ENCODE peak calls at places on chromosomes 5 and 9, in four cellular contexts. H is fibroblast of lung, Y is hepatocyte, W is upper lobe of right lung. B is an unnamed sample. For H3K27me3, the result is how much of the 10 kb centered on the place peaks cover.

GRCh38 chr9:36796671-36797419 is 224.2 kb downstream of the MELK start:
- DNase-seq in H (no peak), Y (no peak), W (no peak), B (no peak)

GRCh38 chr9:116154334-116154975 is 864 bp downstream of the PAPPA start:
- DNase-seq in H (no peak), Y (peak), W (peak), B (no peak)

GRCh38 chr9:14057347-14058077 is 256.4 kb downstream of the NFIB start:
- DNase-seq in H (no peak), Y (no peak), W (no peak), B (no peak)

GRCh38 chr5:74314906-74315305 is 325.6 kb downstream of the ENC1 start:
- DNase-seq in H (peak), Y (no peak), W (no peak), B (no peak)

GRCh38 chr5:61771062-61771461 is 439.0 kb downstream of the ZSWIM6 start:
- DNase-seq in H (no peak), Y (no peak), W (no peak), B (no peak)

GRCh38 chr5:150836703-150837102 is 9.6 kb upstream of the IRGM start:
- DNase-seq in H (no peak), Y (no peak), W (no peak), B (no peak)

GRCh38 chr9:75672478-75672877 is 218.0 kb upstream of the PCSK5 start:
- DNase-seq in H (no peak), Y (no peak), W (no peak), B (no peak)

GRCh38 chr9:38339087-38339486 is 53.4 kb upstream of the ALDH1B1 start:
- DNase-seq in H (peak), Y (no peak), W (no peak), B (no peak)

GRCh38 chr5:137921931-137922330 is 32.7 kb downstream of the PKD2L2 start:
- DNase-seq in H (peak), Y (no peak), W (no peak), B (no peak)

GRCh38 chr5:149280124-149280523 is 8.5 kb downstream of the AFAP1L1 start:
- DNase-seq in H (no peak), Y (no peak), W (no peak), B (no peak)

GRCh38 chr5:69364414-69364813 is 4.9 kb downstream of the AK6 start:
- DNase-seq in H (no peak), Y (peak), W (no peak), B (no peak)

GRCh38 chr5:19917588-19917987 is 70.4 kb downstream of the CDH18 start:
- DNase-seq in H (no peak), Y (no peak), W (no peak), B (no peak)

GRCh38 chr5:93607367-93608258 is 24.6 kb downstream of the NR2F1 start:
- DNase-seq in H (peak), Y (peak), W (no peak), B (no peak)

GRCh38 chr9:134264169-134264568 is 62.1 kb upstream of the RXRA start:
- DNase-seq in H (no peak), Y (no peak), W (no peak), B (no peak)

GRCh38 chr9:134266418-134266817 is 59.8 kb upstream of the RXRA start:
- DNase-seq in H (no peak), Y (no peak), W (no peak), B (no peak)

GRCh38 chr9:134268308-134268724 is 57.9 kb upstream of the RXRA start:
- DNase-seq in H (no peak), Y (no peak), W (no peak), B (no peak)

GRCh38 chr9:134265078-134265477 is 61.2 kb upstream of the RXRA start:
- DNase-seq in H (no peak), Y (no peak), W (no peak), B (no peak)

GRCh38 chr9:134267305-134268265 is 58.7 kb upstream of the RXRA start:
- DNase-seq in H (no peak), Y (no peak), W (no peak), B (no peak)
- TF ChIP-seq CTCF in H (no peak), Y (peak), W (no peak), B (no peak)

GRCh38 chr9:127565231-127565630 is 46.8 kb upstream of the STXBP1 start:
- DNase-seq in H (no peak), Y (no peak), W (no peak), B (no peak)
- H3K27ac ChIP-seq in H (peak), Y (no peak), W (peak), B (no peak)

DNA sequence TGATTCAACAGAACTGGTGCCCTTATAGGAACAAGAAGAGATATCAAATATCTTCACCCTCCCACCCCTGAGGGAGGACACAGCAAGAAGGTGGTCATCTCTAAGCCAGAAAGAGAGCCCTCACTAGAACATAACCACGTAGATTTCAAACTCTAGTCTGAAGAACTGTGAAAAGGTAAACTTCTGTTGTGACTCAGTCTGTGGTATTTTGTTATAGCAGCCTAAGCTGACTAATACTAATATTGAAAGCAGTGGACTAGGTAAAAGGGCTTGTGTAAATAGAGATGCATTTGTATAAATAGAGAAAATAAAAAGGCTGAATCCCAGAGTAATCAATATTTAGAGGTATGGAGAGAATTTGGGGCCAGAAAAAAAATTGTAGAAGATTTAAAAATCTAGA is 157.6 kb upstream of the CCNH start:
- DNase-seq in H (no peak), Y (no peak), W (no peak), B (no peak)
- H3K27me3 ChIP-seq in H (under half), Y (under half), W (under half), B (under half)

GRCh38 chr9:126225611-126226609 is 100.7 kb upstream of the MVB12B start:
- DNase-seq in H (no peak), Y (no peak), W (no peak), B (no peak)
- TF ChIP-seq CTCF in H (no peak), Y (no peak), W (no peak), B (no peak)

GRCh38 chr9:518540-518939 is 303.9 kb downstream of the DOCK8 start:
- DNase-seq in H (no peak), Y (peak), W (no peak), B (no peak)

GRCh38 chr9:519579-519978 is 304.9 kb downstream of the DOCK8 start:
- DNase-seq in H (no peak), Y (no peak), W (no peak), B (no peak)

GRCh38 chr9:522190-522589 is 307.5 kb downstream of the DOCK8 start:
- DNase-seq in H (no peak), Y (no peak), W (no peak), B (no peak)

GRCh38 chr9:517993-518392 is 303.3 kb downstream of the DOCK8 start:
- DNase-seq in H (no peak), Y (peak), W (no peak), B (no peak)

GRCh38 chr9:520315-520714 is 305.6 kb downstream of the DOCK8 start:
- DNase-seq in H (no peak), Y (no peak), W (no peak), B (no peak)
- H3K27ac ChIP-seq in H (no peak), Y (no peak), W (no peak), B (no peak)